ENCODE peak calls at places on chromosomes 16 and 17, in five cellular contexts. T is breast epithelium; C is NAMALWA; F is CD8-positive, alpha-beta memory T cell; P is myocyte. H is an unnamed sample.

GRCh38 chr17:63247706-63248105 is 198.4 kb downstream of the CYB561 start:
- DNase-seq in T (no peak), C (no peak), F (no peak), P (no peak), H (no peak)

GRCh38 chr16:85637808-85638186 is 24.7 kb downstream of the GSE1 start:
- DNase-seq in T (no peak), C (no peak), F (no peak), P (no peak), H (no peak)

GRCh38 chr16:57603110-57604024 is 25.1 kb upstream of the ADGRG1 start:
- DNase-seq in T (no peak), C (no peak), F (no peak), P (no peak), H (no peak)

GRCh38 chr16:13099822-13100221 is 198.4 kb downstream of the SHISA9 start:
- DNase-seq in T (no peak), C (no peak), F (no peak), P (no peak), H (no peak)

GRCh38 chr16:47732806-47733150 is 271.6 kb downstream of the PHKB start:
- DNase-seq in T (no peak), C (no peak), F (no peak), P (peak), H (no peak)

GRCh38 chr16:70778901-70779309 is 22.1 kb downstream of the VAC14 start:
- DNase-seq in T (peak), C (no peak), F (no peak), P (peak), H (no peak)

GRCh38 chr16:81366316-81366932 is 51.7 kb downstream of the GAN start:
- DNase-seq in T (no peak), C (peak), F (no peak), P (peak), H (peak)

GRCh38 chr17:79968116-79968515 is 67.6 kb downstream of the TBC1D16 start:
- DNase-seq in T (no peak), C (no peak), F (peak), P (no peak), H (no peak)

GRCh38 chr17:2700031-2700490 is 11.5 kb downstream of the CLUH start:
- DNase-seq in T (no peak), C (no peak), F (no peak), P (no peak), H (no peak)

GRCh38 chr16:56871172-56871593 is 6.2 kb downstream of the SLC12A3 start:
- DNase-seq in T (no peak), C (no peak), F (no peak), P (peak), H (no peak)

GRCh38 chr16:70380205-70380918 is 33.7 kb downstream of the DDX19A start:
- DNase-seq in T (peak), C (peak), F (peak), P (peak), H (peak)

GRCh38 chr17:8922451-8922850 is 43.1 kb downstream of the PIK3R5 start:
- DNase-seq in T (no peak), C (no peak), F (no peak), P (peak), H (peak)

GRCh38 chr16:12681653-12682052 is 122.0 kb downstream of the CPPED1 start:
- DNase-seq in T (no peak), C (no peak), F (no peak), P (no peak), H (no peak)

GRCh38 chr17:78736526-78737079 is 45.5 kb downstream of the CYTH1 start:
- DNase-seq in T (peak), C (peak), F (peak), P (no peak), H (peak)

GRCh38 chr17:57987582-57988300 is at the start of gene VEZF1:
- DNase-seq in T (peak), C (peak), F (peak), P (peak), H (peak)

GRCh38 chr17:38379448-38379847 is 27.8 kb downstream of the SOCS7 start:
- DNase-seq in T (no peak), C (no peak), F (no peak), P (no peak), H (no peak)

GRCh38 chr17:2453325-2453724 is 52.5 kb upstream of the MNT start:
- DNase-seq in T (no peak), C (no peak), F (no peak), P (no peak), H (no peak)

GRCh38 chr17:43377056-43377810 is 21.6 kb upstream of the ARL4D start:
- DNase-seq in T (no peak), C (no peak), F (no peak), P (no peak), H (no peak)

GRCh38 chr16:48542020-48542473 is 67.9 kb downstream of the N4BP1 start:
- DNase-seq in T (peak), C (peak), F (no peak), P (peak), H (no peak)

GRCh38 chr16:8675183-8676159 is 1.1 kb downstream of the ABAT start:
- DNase-seq in T (no peak), C (peak), F (peak), P (no peak), H (no peak)

GRCh38 chr17:82003411-82004381 is 19.0 kb downstream of the CENPX start:
- DNase-seq in T (peak), C (no peak), F (no peak), P (peak), H (peak)

GRCh38 chr16:69325784-69326171 is 4.6 kb downstream of the PDF start:
- DNase-seq in T (no peak), C (no peak), F (no peak), P (no peak), H (no peak)